ENCODE peak calls at places on chromosome 20, in five cellular contexts. Y, N, K, H and P are unnamed samples.

GRCh38 chr20:36307412-36308317 is 1.5 kb downstream of the DLGAP4 start:
- DNase-seq in Y (no peak), N (no peak), K (no peak), H (no peak), P (no peak)

GRCh38 chr20:5153612-5154542 is 27.1 kb downstream of the CDS2 start:
- DNase-seq in Y (no peak), N (no peak), K (no peak), H (no peak), P (no peak)

GRCh38 chr20:38165966-38166706 is 1.1 kb upstream of the TGM2 start:
- DNase-seq in Y (no peak), N (no peak), K (no peak), H (no peak), P (no peak)

GRCh38 chr20:53157443-53158408 is 185.6 kb downstream of the TSHZ2 start:
- DNase-seq in Y (peak), N (peak), K (peak), H (no peak), P (no peak)

GRCh38 chr20:50930139-50931047 is 844 bp downstream of the ADNP start:
- DNase-seq in Y (peak), N (no peak), K (peak), H (no peak), P (peak)

GRCh38 chr20:47365023-47365764 is 8.7 kb upstream of the ZMYND8 start:
- DNase-seq in Y (no peak), N (no peak), K (no peak), H (no peak), P (no peak)

GRCh38 chr20:46176744-46177378 is 58.7 kb downstream of the CD40 start:
- DNase-seq in Y (no peak), N (no peak), K (no peak), H (no peak), P (no peak)

GRCh38 chr20:22582960-22583772 is 1.2 kb downstream of the FOXA2 start:
- DNase-seq in Y (no peak), N (no peak), K (no peak), H (no peak), P (no peak)

GRCh38 chr20:53828673-53829085 is 235.0 kb upstream of the ZNF217 start:
- DNase-seq in Y (peak), N (peak), K (no peak), H (no peak), P (no peak)

GRCh38 chr20:63328026-63328700 is 33.0 kb downstream of the CHRNA4 start:
- DNase-seq in Y (peak), N (no peak), K (no peak), H (no peak), P (no peak)

GRCh38 chr20:10228330-10228729 is 9.7 kb downstream of the SNAP25 start:
- DNase-seq in Y (no peak), N (no peak), K (no peak), H (peak), P (no peak)